ENCODE peak calls at places on chromosomes 1 and 21, in nine cellular contexts. P, R, C, E, G, M, F, B and Q are unnamed samples.

GRCh38 chr1:33257388-33257758 is 1.1 kb downstream of the ZNF362 start:
- DNase-seq in M (no peak), F (no peak), B (no peak), C (no peak), P (no peak), E (no peak), R (no peak), G (no peak), Q (no peak)

GRCh38 chr1:154911691-154912550 is 24.6 kb downstream of the PMVK start:
- DNase-seq in P (no peak), M (no peak), E (no peak), R (no peak), F (no peak), B (no peak), C (no peak), G (no peak), Q (no peak)

GRCh38 chr1:193519922-193520321 is 333.5 kb upstream of the B3GALT2 start:
- DNase-seq in M (no peak), C (no peak), P (no peak), R (no peak), E (no peak), F (no peak), B (no peak), G (no peak), Q (no peak)

GRCh38 chr1:231315887-231316286 is 21.8 kb downstream of the EXOC8 start:
- DNase-seq in B (no peak), F (peak), E (peak), M (peak), P (no peak), G (no peak), R (peak), C (peak), Q (peak)

GRCh38 chr1:101474039-101474665 is 237.3 kb downstream of the S1PR1 start:
- DNase-seq in E (peak), R (no peak), M (no peak), B (no peak), G (peak), P (no peak), F (no peak), C (peak), Q (peak)

GRCh38 chr21:23009360-23009759 is 2011.2 kb downstream of the NCAM2 start:
- DNase-seq in F (no peak), G (no peak), P (no peak), C (no peak), E (no peak), B (no peak), R (no peak), M (no peak), Q (peak)

GRCh38 chr1:246776923-246777322 is 52.7 kb downstream of the SCCPDH start:
- DNase-seq in B (no peak), G (no peak), R (no peak), P (no peak), M (no peak), C (no peak), E (no peak), F (no peak), Q (no peak)

GRCh38 chr1:170929835-170930554 is 5.3 kb upstream of the MROH9 start:
- DNase-seq in C (peak), P (no peak), R (peak), G (peak), E (peak), B (no peak), F (peak), M (peak), Q (peak)

GRCh38 chr1:35569956-35570355 is 3.2 kb upstream of the TFAP2E start:
- DNase-seq in B (no peak), F (no peak), R (no peak), M (no peak), E (no peak), G (peak), P (no peak), C (peak), Q (no peak)

GRCh38 chr1:210291786-210292275 is 36.9 kb upstream of the HHAT start:
- DNase-seq in G (no peak), E (no peak), P (no peak), C (no peak), R (peak), B (peak), M (no peak), F (no peak), Q (no peak)

GRCh38 chr1:89607888-89608626 is 24.9 kb upstream of the LRRC8C start:
- DNase-seq in R (no peak), M (no peak), F (peak), E (no peak), B (no peak), G (peak), P (no peak), C (no peak), Q (no peak)

GRCh38 chr1:209065350-209065749 is 518.2 kb upstream of the CAMK1G start:
- DNase-seq in M (no peak), R (no peak), C (no peak), B (no peak), P (no peak), E (no peak), F (no peak), G (no peak), Q (no peak)

GRCh38 chr1:206816390-206817287 is 44.3 kb upstream of the IL10 start:
- DNase-seq in R (no peak), M (no peak), E (no peak), F (no peak), P (no peak), B (no peak), G (no peak), C (no peak), Q (no peak)

GRCh38 chr1:244100691-244101453 is 49.8 kb downstream of the ZBTB18 start:
- DNase-seq in F (no peak), C (no peak), B (no peak), E (no peak), R (no peak), P (no peak), G (no peak), M (peak), Q (no peak)

GRCh38 chr21:34726627-34727337 is 58.0 kb downstream of the CLIC6 start:
- DNase-seq in F (no peak), B (no peak), M (no peak), R (no peak), G (no peak), P (no peak), C (peak), E (no peak), Q (no peak)

GRCh38 chr1:6545276-6545934 is 8.9 kb downstream of the NOL9 start:
- DNase-seq in B (no peak), C (peak), R (no peak), E (no peak), M (no peak), P (no peak), F (no peak), G (peak), Q (no peak)

GRCh38 chr1:19430121-19431068 is 54.9 kb downstream of the CAPZB start:
- DNase-seq in R (no peak), C (peak), G (peak), M (no peak), P (no peak), B (no peak), E (no peak), F (no peak), Q (peak)

GRCh38 chr1:178094752-178095645 is 1.1 kb downstream of the RASAL2 start:
- DNase-seq in E (no peak), C (peak), M (no peak), P (no peak), F (no peak), B (no peak), R (no peak), G (peak), Q (peak)

GRCh38 chr1:25621876-25622275 is 5.3 kb downstream of the MAN1C1 start:
- DNase-seq in R (no peak), E (no peak), F (no peak), B (no peak), G (no peak), C (no peak), P (no peak), M (no peak), Q (no peak)

GRCh38 chr1:156717411-156717810 is 10.9 kb upstream of the METTL25B start:
- DNase-seq in C (no peak), E (no peak), M (no peak), B (no peak), R (no peak), P (no peak), F (no peak), G (no peak), Q (no peak)

GRCh38 chr21:28537371-28538079 is 455.2 kb downstream of the LTN1 start:
- DNase-seq in M (no peak), G (peak), P (no peak), R (no peak), F (no peak), E (no peak), C (peak), B (no peak), Q (peak)

GRCh38 chr1:14987829-14988603 is 165.5 kb upstream of the TMEM51 start:
- DNase-seq in C (no peak), M (no peak), F (no peak), P (no peak), E (no peak), B (no peak), R (no peak), G (no peak), Q (no peak)

GRCh38 chr1:240526321-240526720 is 85.6 kb downstream of the GREM2 start:
- DNase-seq in E (no peak), R (no peak), F (no peak), M (peak), C (no peak), B (no peak), P (no peak), G (no peak), Q (no peak)

GRCh38 chr1:108865316-108865910 is 8.5 kb upstream of the AKNAD1 start:
- DNase-seq in P (no peak), B (no peak), C (no peak), F (no peak), G (no peak), R (no peak), E (no peak), M (no peak), Q (no peak)

GRCh38 chr1:45621895-45622266 is 2.0 kb downstream of the CCDC17 start:
- DNase-seq in F (no peak), G (no peak), P (no peak), B (no peak), C (no peak), M (no peak), R (no peak), E (no peak), Q (no peak)

GRCh38 chr1:183089025-183089639 is 65.9 kb downstream of the LAMC1 start:
- DNase-seq in M (no peak), E (peak), R (peak), P (no peak), G (peak), F (no peak), C (peak), B (peak), Q (peak)

GRCh38 chr1:1208713-1209433 is 2.5 kb upstream of the TNFRSF18 start:
- DNase-seq in M (peak), B (no peak), G (no peak), R (no peak), P (no peak), E (no peak), C (no peak), F (peak), Q (no peak)

GRCh38 chr1:177021741-177022140 is 142.8 kb downstream of the ASTN1 start:
- DNase-seq in R (no peak), C (no peak), G (no peak), M (no peak), E (no peak), P (no peak), B (no peak), F (no peak), Q (no peak)

DNA sequence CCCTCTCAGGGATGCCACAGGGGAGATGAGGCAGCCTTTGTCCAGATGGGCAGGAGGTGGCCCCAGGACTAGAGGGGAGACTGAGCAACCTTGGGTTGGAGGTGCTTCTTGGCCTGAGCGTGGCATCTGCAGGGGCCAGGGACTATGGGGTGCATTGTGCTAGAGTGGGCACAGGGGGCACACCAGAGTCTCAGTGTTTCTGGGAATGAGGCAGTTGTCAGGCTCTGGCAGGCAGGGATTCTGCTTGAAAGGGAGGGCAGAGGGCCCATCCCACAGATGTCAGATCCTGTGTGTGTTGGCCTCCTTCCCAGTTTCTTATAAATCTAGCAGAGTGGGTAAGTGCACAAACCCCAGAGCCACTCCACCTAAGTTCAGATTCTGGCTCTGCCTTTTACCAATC is 13.7 kb downstream of the LGR6 start:
- DNase-seq in P (no peak), C (peak), R (no peak), E (no peak), M (no peak), G (peak), F (no peak), B (no peak), Q (peak)
- TF ChIP-seq CTCF in P (no peak), C (peak), R (no peak), E (no peak), M (no peak), G (no peak), F (no peak), B (no peak), Q (peak)

GRCh38 chr1:21532992-21533534 is 23.8 kb downstream of the ALPL start:
- DNase-seq in C (no peak), R (no peak), G (no peak), P (no peak), B (no peak), M (no peak), F (no peak), E (no peak), Q (no peak)

GRCh38 chr1:21536223-21536622 is 27.0 kb downstream of the ALPL start:
- DNase-seq in P (no peak), C (no peak), E (no peak), M (no peak), F (no peak), R (no peak), B (no peak), G (no peak), Q (no peak)

GRCh38 chr1:21532496-21532895 is 23.3 kb downstream of the ALPL start:
- DNase-seq in F (no peak), G (no peak), B (no peak), C (no peak), E (no peak), P (no peak), M (no peak), R (no peak), Q (no peak)

GRCh38 chr1:21537511-21537931 is 28.3 kb downstream of the ALPL start:
- DNase-seq in P (no peak), M (no peak), F (no peak), R (peak), B (peak), E (no peak), G (no peak), C (no peak), Q (no peak)

DNA sequence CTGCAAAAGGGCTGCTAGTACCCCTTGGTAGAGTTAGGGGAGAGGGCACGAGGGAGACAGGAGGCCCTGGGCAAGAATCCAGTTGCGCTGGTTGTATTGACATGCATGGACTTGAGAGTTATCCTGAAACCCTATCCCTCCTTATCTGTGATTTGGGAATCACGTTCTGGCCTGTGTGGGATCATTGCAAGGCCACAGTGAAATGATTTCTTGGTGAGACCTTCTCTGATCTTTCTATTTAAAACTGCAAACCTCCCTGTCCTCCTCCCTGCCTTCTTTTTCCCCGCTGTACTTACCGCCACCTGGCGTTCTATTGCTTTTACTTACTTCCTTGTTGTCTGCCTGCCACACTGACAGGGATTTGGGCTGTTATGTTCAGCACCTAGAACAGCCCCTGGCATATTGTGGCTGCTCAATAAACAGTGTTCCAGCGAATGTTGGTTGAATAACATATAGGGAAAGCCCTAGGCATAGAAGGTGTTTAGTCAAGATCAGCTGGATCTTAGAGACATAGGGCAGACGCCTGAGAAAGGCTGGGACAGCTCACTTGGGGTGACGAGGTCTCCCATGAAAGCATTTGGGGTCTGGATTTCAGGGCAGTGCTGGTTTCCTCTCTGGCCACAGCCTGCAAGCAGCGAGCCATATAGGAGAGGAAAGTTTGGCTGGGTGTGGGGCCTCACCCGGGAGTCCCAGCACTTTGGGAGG is 25.6 kb downstream of the ALPL start:
- DNase-seq in M (peak), C (peak), E (peak), B (no peak), G (peak), R (peak), P (no peak), F (no peak), Q (peak)
- TF ChIP-seq CTCF in M (peak), C (peak), E (no peak), B (no peak), G (peak), R (peak), P (no peak), F (no peak), Q (peak)

GRCh38 chr1:24588573-24588972 is 32.7 kb downstream of the NCMAP start:
- DNase-seq in G (no peak), C (no peak), B (no peak), P (no peak), E (no peak), F (no peak), R (no peak), M (no peak), Q (no peak)

GRCh38 chr1:24584103-24584764 is 28.3 kb downstream of the NCMAP start:
- DNase-seq in M (no peak), C (no peak), R (peak), B (no peak), F (no peak), P (no peak), G (no peak), E (no peak), Q (no peak)

GRCh38 chr1:24586119-24586518 is 30.2 kb downstream of the NCMAP start:
- DNase-seq in R (no peak), P (no peak), B (no peak), F (no peak), E (no peak), G (no peak), C (no peak), M (no peak), Q (no peak)

GRCh38 chr1:24589200-24589599 is 33.3 kb downstream of the NCMAP start:
- DNase-seq in B (no peak), C (no peak), E (no peak), P (no peak), G (no peak), M (no peak), F (no peak), R (no peak), Q (no peak)

DNA sequence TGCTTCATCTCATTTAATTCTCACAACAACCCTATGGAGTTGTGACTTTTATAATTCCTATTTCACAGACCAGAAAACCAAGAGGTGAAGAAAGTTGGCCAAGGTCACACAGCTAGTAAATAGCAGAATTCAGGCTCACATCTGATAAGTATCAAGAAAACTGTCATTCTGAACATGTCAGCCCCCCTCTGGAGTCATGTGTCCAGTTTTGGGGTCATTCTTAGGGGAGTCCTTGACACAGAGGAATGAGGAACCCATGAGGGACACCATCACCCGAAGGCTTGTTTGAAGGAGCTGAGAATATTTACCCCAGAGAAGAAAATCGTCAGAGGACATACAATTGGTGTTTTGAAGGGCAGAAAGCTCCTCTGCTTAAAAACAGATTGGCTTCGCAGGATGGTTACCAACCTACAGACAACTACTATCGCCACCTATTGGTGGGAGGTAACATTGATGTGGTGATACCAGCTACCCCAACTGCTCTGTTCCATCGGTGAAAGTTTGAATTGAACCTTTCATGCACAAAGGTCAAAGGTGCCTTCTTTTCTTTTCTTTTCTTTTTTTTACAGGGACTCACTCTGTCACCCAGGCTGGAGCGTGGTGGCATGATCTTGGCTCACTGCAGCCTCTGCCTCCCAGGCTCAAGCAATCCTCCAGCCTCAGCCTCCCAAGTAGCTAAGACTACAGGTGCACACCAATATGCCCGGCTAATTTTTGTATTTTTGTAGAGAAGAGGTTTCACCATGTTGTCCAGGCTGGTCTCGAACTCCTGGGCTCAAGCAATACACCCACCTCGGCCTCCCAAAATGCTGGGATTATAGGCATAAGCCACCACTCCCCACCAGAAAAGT is 31.3 kb downstream of the NCMAP start:
- DNase-seq in E (peak), M (peak), G (peak), P (no peak), R (peak), C (peak), B (peak), F (peak), Q (peak)
- TF ChIP-seq CTCF in E (peak), M (peak), G (peak), P (peak), R (peak), C (peak), B (peak), F (peak), Q (peak)

GRCh38 chr1:79226963-79227362 is 220.4 kb upstream of the ADGRL4 start:
- DNase-seq in B (no peak), M (no peak), F (no peak), P (no peak), E (no peak), R (no peak), G (no peak), C (no peak), Q (no peak)
- TF ChIP-seq CTCF in B (no peak), M (no peak), F (no peak), P (no peak), E (no peak), R (no peak), G (no peak), C (no peak), Q (no peak)